ENCODE peak calls at places on chromosomes 12 and 14, in ten cellular contexts. N is breast epithelium, B is HEK293T, W is EL, Z is OCI-LY7, K is glomerular endothelial cell, F is AG09309, Q is AG04450, T is IMR-90, J is activated gamma-delta T cell. E is an unnamed sample.
A peak's percentile ranks its signal among the peaks of the same experiment; 100 is the strongest.

GRCh38 chr14:29953501-29953900 is 25.9 kb upstream of the PRKD1 start:
- DNase-seq in N (no peak), B (no peak), W (no peak), Z (no peak), K (no peak), F (no peak), Q (no peak), T (no peak), J (no peak), E (no peak)

GRCh38 chr14:57199911-57200310 is 68.8 kb downstream of the EXOC5 start:
- DNase-seq in N (no peak), B (no peak), W (peak; percentile 30), Z (no peak), K (no peak), F (no peak), Q (no peak), T (peak; percentile 79), J (no peak), E (no peak)

GRCh38 chr14:52072266-52072780 is 3.5 kb upstream of the NID2 start:
- DNase-seq in N (no peak), B (no peak), W (no peak), Z (no peak), K (no peak), F (no peak), Q (no peak), T (no peak), J (no peak), E (no peak)

GRCh38 chr12:122672515-122672914 is 30.6 kb downstream of the HCAR2 start:
- DNase-seq in N (no peak), B (no peak), W (no peak), Z (no peak), K (no peak), F (no peak), Q (no peak), T (no peak), J (no peak), E (no peak)

GRCh38 chr12:129119537-129119936 is 266.3 kb downstream of the GLT1D1 start:
- DNase-seq in N (no peak), B (no peak), W (no peak), Z (no peak), K (no peak), F (no peak), Q (no peak), T (no peak), J (no peak), E (no peak)

GRCh38 chr12:89384050-89384749 is 31.9 kb upstream of the DUSP6 start:
- DNase-seq in N (peak; percentile 75), B (no peak), W (peak; percentile 90), Z (no peak), K (no peak), F (peak; percentile 96), Q (peak; percentile 87), T (peak; percentile 92), J (no peak), E (peak; percentile 53)

GRCh38 chr12:98440165-98440581 is 75.2 kb upstream of the TMPO start:
- DNase-seq in N (peak; percentile 35), B (no peak), W (peak; percentile 88), Z (no peak), K (peak; percentile 81), F (peak; percentile 95), Q (peak; percentile 66), T (peak; percentile 95), J (no peak), E (peak; percentile 80)

GRCh38 chr12:109947511-109947910 is 47.4 kb downstream of the TCHP start:
- DNase-seq in N (no peak), B (no peak), W (peak; percentile 73), Z (no peak), K (no peak), F (peak; percentile 53), Q (no peak), T (peak; percentile 84), J (no peak), E (no peak)

GRCh38 chr12:122807651-122808050 is 27.6 kb upstream of the HIP1R start:
- DNase-seq in N (no peak), B (no peak), W (no peak), Z (no peak), K (no peak), F (no peak), Q (no peak), T (no peak), J (no peak), E (no peak)

GRCh38 chr12:104928036-104928770 is 29.9 kb downstream of the SLC41A2 start:
- DNase-seq in N (no peak), B (no peak), W (no peak), Z (no peak), K (no peak), F (no peak), Q (no peak), T (no peak), J (no peak), E (no peak)

GRCh38 chr12:65656904-65657351 is 167.4 kb upstream of the HMGA2 start:
- DNase-seq in N (no peak), B (no peak), W (peak; percentile 99), Z (no peak), K (no peak), F (peak; percentile 98), Q (peak; percentile 89), T (peak; percentile 99), J (no peak), E (peak; percentile 67)

GRCh38 chr14:29216774-29217232 is 450.2 kb downstream of the FOXG1 start:
- DNase-seq in N (no peak), B (peak; percentile 7), W (no peak), Z (no peak), K (no peak), F (no peak), Q (no peak), T (no peak), J (no peak), E (no peak)

GRCh38 chr12:104526751-104527150 is 70.0 kb downstream of the CHST11 start:
- DNase-seq in N (no peak), B (no peak), W (no peak), Z (no peak), K (no peak), F (no peak), Q (no peak), T (no peak), J (no peak), E (no peak)

GRCh38 chr14:105508601-105509000 is 17.6 kb downstream of the TEDC1 start:
- DNase-seq in N (no peak), B (no peak), W (no peak), Z (no peak), K (no peak), F (no peak), Q (no peak), T (no peak), J (no peak), E (no peak)

GRCh38 chr12:7068240-7068993 is 7.9 kb downstream of the C1S start:
- DNase-seq in N (no peak), B (no peak), W (peak; percentile 34), Z (no peak), K (no peak), F (no peak), Q (no peak), T (peak; percentile 24), J (no peak), E (no peak)

GRCh38 chr14:21915814-21916213 is 242.2 kb upstream of the OR4E1 start:
- DNase-seq in N (no peak), B (no peak), W (no peak), Z (no peak), K (no peak), F (no peak), Q (no peak), T (no peak), J (no peak), E (no peak)

GRCh38 chr12:130480887-130481286 is 143.2 kb downstream of the PIWIL1 start:
- DNase-seq in N (no peak), B (no peak), W (no peak), Z (no peak), K (no peak), F (no peak), Q (no peak), T (no peak), J (no peak), E (no peak)

GRCh38 chr14:61503167-61503801 is 181.9 kb downstream of the PRKCH start:
- DNase-seq in N (no peak), B (no peak), W (no peak), Z (peak; percentile 94), K (no peak), F (no peak), Q (no peak), T (peak; percentile 33), J (no peak), E (no peak)

GRCh38 chr12:6532927-6533652 is 1.2 kb upstream of the GAPDH start:
- DNase-seq in N (peak; percentile 70), B (peak; percentile 57), W (peak; percentile 93), Z (peak; percentile 71), K (no peak), F (no peak), Q (no peak), T (peak; percentile 76), J (no peak), E (peak; percentile 86)

GRCh38 chr12:28870839-28871440 is 278.1 kb upstream of the FAR2 start:
- DNase-seq in N (no peak), B (no peak), W (no peak), Z (no peak), K (no peak), F (no peak), Q (no peak), T (peak; percentile 20), J (no peak), E (peak; percentile 14)

GRCh38 chr12:64568313-64568712 is 42.0 kb upstream of the RASSF3 start:
- DNase-seq in N (no peak), B (no peak), W (no peak), Z (no peak), K (no peak), F (no peak), Q (no peak), T (no peak), J (no peak), E (no peak)

GRCh38 chr12:70549340-70550179 is 87.7 kb downstream of the PTPRB start:
- DNase-seq in N (no peak), B (no peak), W (no peak), Z (no peak), K (peak; percentile 76), F (peak; percentile 8), Q (no peak), T (no peak), J (no peak), E (no peak)

GRCh38 chr12:87670448-87670847 is 358.8 kb downstream of the C12orf50 start:
- DNase-seq in N (no peak), B (no peak), W (no peak), Z (no peak), K (no peak), F (no peak), Q (no peak), T (no peak), J (no peak), E (no peak)

GRCh38 chr12:12004524-12004923 is 66.2 kb upstream of the BCL2L14 start:
- DNase-seq in N (no peak), B (no peak), W (no peak), Z (no peak), K (no peak), F (no peak), Q (no peak), T (no peak), J (no peak), E (no peak)

GRCh38 chr12:77300815-77301214 is 235.4 kb upstream of the E2F7 start:
- DNase-seq in N (no peak), B (no peak), W (no peak), Z (no peak), K (no peak), F (no peak), Q (no peak), T (no peak), J (no peak), E (no peak)

GRCh38 chr14:58796636-58797429 is 159.1 kb downstream of the DACT1 start:
- DNase-seq in N (no peak), B (no peak), W (no peak), Z (no peak), K (no peak), F (no peak), Q (no peak), T (peak; percentile 16), J (no peak), E (no peak)

GRCh38 chr12:12376636-12377448 is 20.0 kb downstream of the BORCS5 start:
- DNase-seq in N (no peak), B (peak; percentile 68), W (peak; percentile 68), Z (peak; percentile 87), K (no peak), F (peak; percentile 55), Q (peak; percentile 60), T (peak; percentile 86), J (no peak), E (no peak)

GRCh38 chr12:6202331-6202730 is 2.1 kb downstream of the CD9 start:
- DNase-seq in N (no peak), B (no peak), W (no peak), Z (no peak), K (no peak), F (no peak), Q (no peak), T (no peak), J (no peak), E (no peak)

E was measured in MG63.